ENCODE peak calls at places on chromosomes 13 and 19, in seven cellular contexts. J is RWPE1; M is H9; T is activated T-helper 1 cell treated with Interleukin-2 at 50 U/mL for 16 hours; E is CD8-positive, alpha-beta T cell; Q is effector CD4-positive, alpha-beta T cell; N is C1 segment of cervical spinal cord. A is an unnamed sample.

GRCh38 chr19:53864308-53864836 is 3.3 kb upstream of the MYADM start:
- DNase-seq in Q (no peak), M (no peak), E (no peak), T (no peak), J (no peak), N (no peak), A (no peak)

GRCh38 chr13:65653548-65654078 is 1576.5 kb downstream of the PCDH9 start:
- DNase-seq in E (no peak), N (no peak), Q (no peak), M (no peak), J (no peak), T (no peak), A (no peak)

GRCh38 chr19:53102186-53102585 is 1.0 kb downstream of the ZNF160 start:
- DNase-seq in E (no peak), Q (no peak), T (no peak), N (no peak), M (no peak), J (peak; percentile 8), A (no peak)

GRCh38 chr13:102487330-102487729 is 85.5 kb upstream of the FGF14 start:
- DNase-seq in T (no peak), E (no peak), M (no peak), Q (no peak), N (no peak), J (no peak), A (no peak)

GRCh38 chr19:11420894-11421606 is 1.9 kb upstream of the RGL3 start:
- DNase-seq in J (no peak), N (no peak), M (peak; percentile 79), Q (no peak), E (no peak), T (no peak), A (no peak)

GRCh38 chr19:12884926-12885748 is 1.9 kb downstream of the KLF1 start:
- DNase-seq in J (peak; percentile 66), Q (peak; percentile 70), M (peak; percentile 99), N (no peak), E (peak; percentile 79), T (peak; percentile 79), A (peak; percentile 55)

GRCh38 chr13:87709947-87710346 is 38.8 kb downstream of the SLITRK5 start:
- DNase-seq in M (no peak), N (no peak), T (no peak), E (no peak), J (no peak), Q (no peak), A (no peak)

GRCh38 chr13:33827152-33827551 is 9.2 kb downstream of the RFC3 start:
- DNase-seq in J (no peak), N (no peak), E (no peak), M (no peak), T (no peak), Q (no peak), A (no peak)

GRCh38 chr13:61700663-61701062 is 285.0 kb upstream of the PCDH20 start:
- DNase-seq in J (no peak), N (no peak), E (no peak), M (no peak), T (no peak), Q (no peak), A (no peak)

GRCh38 chr19:44694184-44694579 is 4.8 kb upstream of the CEACAM16 start:
- DNase-seq in Q (no peak), E (no peak), T (no peak), M (no peak), J (no peak), N (no peak), A (no peak)

GRCh38 chr13:102569488-102569887 is 27.3 kb upstream of the TPP2 start:
- DNase-seq in J (no peak), E (no peak), Q (no peak), N (no peak), T (no peak), M (no peak), A (no peak)

GRCh38 chr19:38266981-38267597 is 2.7 kb downstream of the SPINT2 start:
- DNase-seq in Q (no peak), T (no peak), M (no peak), E (no peak), J (peak; percentile 71), N (no peak), A (peak; percentile 72)

GRCh38 chr13:29540799-29541198 is 54.7 kb downstream of the SLC7A1 start:
- DNase-seq in M (no peak), N (no peak), E (no peak), Q (no peak), J (no peak), T (no peak), A (no peak)

GRCh38 chr19:2428756-2429711 is 1.6 kb upstream of the TIMM13 start:
- DNase-seq in N (no peak), Q (no peak), M (peak; percentile 54), E (no peak), T (no peak), J (no peak), A (no peak)

GRCh38 chr19:50432221-50432626 is 468 bp upstream of the MYBPC2 start:
- DNase-seq in Q (no peak), E (no peak), T (no peak), J (no peak), N (no peak), M (no peak), A (peak; percentile 21)

GRCh38 chr19:40084948-40085347 is 5.8 kb downstream of the ZNF780A start:
- DNase-seq in T (no peak), M (no peak), E (no peak), Q (no peak), N (no peak), J (no peak), A (no peak)

GRCh38 chr13:43965446-43965845 is 85.7 kb downstream of the LACC1 start:
- DNase-seq in N (no peak), M (no peak), Q (no peak), T (no peak), E (no peak), J (no peak), A (no peak)

GRCh38 chr13:24052547-24052981 is 108.0 kb upstream of the SPATA13 start:
- DNase-seq in M (no peak), J (no peak), E (no peak), N (no peak), T (no peak), Q (no peak), A (no peak)

GRCh38 chr19:39520541-39521204 is 5.7 kb downstream of the SELENOV start:
- DNase-seq in Q (no peak), T (no peak), N (no peak), J (no peak), M (no peak), E (no peak), A (no peak)

GRCh38 chr19:10874019-10874418 is 2.7 kb downstream of the CARM1 start:
- DNase-seq in N (no peak), M (no peak), T (no peak), E (no peak), Q (no peak), J (no peak), A (no peak)

GRCh38 chr13:42007844-42008243 is 40.6 kb upstream of the DGKH start:
- DNase-seq in N (no peak), J (no peak), E (no peak), Q (no peak), T (no peak), M (no peak), A (no peak)

GRCh38 chr19:10110972-10111317 is 548 bp upstream of the P2RY11 start:
- DNase-seq in M (no peak), T (no peak), E (no peak), J (no peak), N (no peak), Q (no peak), A (no peak)

GRCh38 chr13:44734204-44734707 is 158.1 kb upstream of the TSC22D1 start:
- DNase-seq in T (no peak), Q (no peak), E (no peak), J (no peak), M (no peak), N (no peak), A (peak; percentile 63)

GRCh38 chr19:932647-933552 is 7.1 kb downstream of the ARID3A start:
- DNase-seq in Q (no peak), T (no peak), M (peak; percentile 76), N (no peak), E (no peak), J (peak; percentile 77), A (peak; percentile 86)

GRCh38 chr13:32033744-32034143 is 2.2 kb downstream of the FRY start:
- DNase-seq in M (no peak), Q (no peak), J (no peak), N (no peak), T (no peak), E (no peak), A (no peak)

GRCh38 chr13:109146912-109147624 is 517.7 kb downstream of the MYO16 start:
- DNase-seq in M (no peak), T (no peak), E (no peak), J (peak; percentile 56), N (no peak), Q (no peak), A (peak; percentile 65)

GRCh38 chr13:28794370-28794769 is 25.8 kb upstream of the MTUS2 start:
- DNase-seq in M (no peak), Q (no peak), N (no peak), T (no peak), E (no peak), J (no peak), A (no peak)

GRCh38 chr19:5298502-5298901 is 42.1 kb downstream of the PTPRS start:
- DNase-seq in T (no peak), M (no peak), N (no peak), E (no peak), J (peak; percentile 81), Q (no peak), A (no peak)

GRCh38 chr13:50594276-50594970 is 249.1 kb downstream of the DLEU7 start:
- DNase-seq in Q (no peak), T (no peak), M (peak; percentile 51), N (no peak), E (no peak), J (no peak), A (no peak)

GRCh38 chr13:37869506-37869755 is 141 bp downstream of the TRPC4 start:
- DNase-seq in Q (no peak), T (no peak), E (no peak), J (peak; percentile 4), M (peak; percentile 40), N (no peak), A (no peak)

GRCh38 chr19:51460164-51460992 is 2.1 kb upstream of the SIGLEC8 start:
- DNase-seq in N (no peak), J (no peak), Q (no peak), E (no peak), M (peak; percentile 47), T (no peak), A (peak; percentile 44)

GRCh38 chr19:41913476-41914190 is 14.6 kb downstream of the ERFL start:
- DNase-seq in T (no peak), Q (no peak), E (no peak), M (no peak), J (no peak), N (no peak), A (no peak)

GRCh38 chr13:99085139-99085845 is 107.4 kb upstream of the DOCK9 start:
- DNase-seq in N (no peak), Q (peak; percentile 9), J (peak; percentile 18), E (no peak), T (no peak), M (peak; percentile 41), A (no peak)

GRCh38 chr13:69882451-69882850 is 225.2 kb upstream of the ATXN8OS start:
- DNase-seq in Q (no peak), M (no peak), J (no peak), T (no peak), E (no peak), N (no peak), A (no peak)

GRCh38 chr13:74747186-74747955 is 613.2 kb upstream of the KLF12 start:
- DNase-seq in N (no peak), Q (no peak), T (no peak), M (no peak), J (no peak), E (no peak), A (no peak)

GRCh38 chr19:16637535-16637934 is 9.5 kb upstream of the MED26 start:
- DNase-seq in E (no peak), M (no peak), T (no peak), N (no peak), Q (no peak), J (no peak), A (no peak)

GRCh38 chr19:3372413-3372812 is 6.0 kb downstream of the NFIC start:
- DNase-seq in J (no peak), M (no peak), Q (no peak), T (no peak), N (no peak), E (no peak), A (no peak)

GRCh38 chr13:112893570-112894422 is 75.2 kb upstream of the MCF2L start:
- DNase-seq in E (no peak), N (no peak), J (peak; percentile 49), M (peak; percentile 88), Q (no peak), T (no peak), A (peak; percentile 19)